ENCODE peak calls at places on chromosomes 7 and 10, in seven cellular contexts. One of them, this sample, is unnamed. For H3K4me1, the result is how much of the 10 kb centered on the place peaks cover.

GRCh38 chr7:35985126-35985754 is 167.8 kb upstream of the EEPD1 start:
- DNase-seq in HepG2: peak
- DNase-seq in HCT116: peak
- DNase-seq in GM12878: no peak
- DNase-seq in H1: peak
- DNase-seq in K562: peak
- DNase-seq in SK-N-SH: peak
- DNase-seq in this sample: no peak

GRCh38 chr7:232571-233455 is 40.4 kb downstream of the FAM20C start:
- DNase-seq in H1: no peak
- DNase-seq in GM12878: no peak
- DNase-seq in HepG2: no peak
- DNase-seq in HCT116: no peak
- DNase-seq in K562: no peak
- DNase-seq in SK-N-SH: no peak
- DNase-seq in this sample: no peak

GRCh38 chr10:43940898-43941777 is 292.5 kb upstream of the ZNF32 start:
- DNase-seq in H1: no peak
- DNase-seq in HepG2: no peak
- DNase-seq in HCT116: no peak
- DNase-seq in GM12878: no peak
- DNase-seq in SK-N-SH: no peak
- DNase-seq in K562: no peak
- DNase-seq in this sample: no peak

GRCh38 chr10:114504769-114505579 is 100.7 kb upstream of the AFAP1L2 start:
- DNase-seq in HepG2: peak
- DNase-seq in GM12878: no peak
- DNase-seq in H1: no peak
- DNase-seq in K562: no peak
- DNase-seq in HCT116: no peak
- DNase-seq in SK-N-SH: no peak
- DNase-seq in this sample: no peak

GRCh38 chr7:151756076-151756731 is 120.7 kb downstream of the PRKAG2 start:
- DNase-seq in HCT116: peak
- DNase-seq in H1: no peak
- DNase-seq in HepG2: no peak
- DNase-seq in GM12878: no peak
- DNase-seq in K562: no peak
- DNase-seq in SK-N-SH: no peak
- DNase-seq in this sample: no peak

GRCh38 chr7:48360574-48360973 is 189.3 kb downstream of the ABCA13 start:
- DNase-seq in SK-N-SH: no peak
- DNase-seq in HCT116: no peak
- DNase-seq in GM12878: no peak
- DNase-seq in K562: no peak
- DNase-seq in HepG2: no peak
- DNase-seq in H1: no peak
- DNase-seq in this sample: no peak

GRCh38 chr7:91239171-91239604 is 25.0 kb upstream of the FZD1 start:
- DNase-seq in GM12878: no peak
- DNase-seq in HCT116: no peak
- DNase-seq in HepG2: no peak
- DNase-seq in H1: no peak
- DNase-seq in K562: no peak
- DNase-seq in SK-N-SH: no peak
- DNase-seq in this sample: no peak

GRCh38 chr10:16828731-16829175 is 11.5 kb upstream of the RSU1 start:
- DNase-seq in H1: no peak
- DNase-seq in K562: no peak
- DNase-seq in HCT116: no peak
- DNase-seq in HepG2: no peak
- DNase-seq in SK-N-SH: no peak
- DNase-seq in GM12878: no peak
- DNase-seq in this sample: no peak

GRCh38 chr10:116247701-116248100 is 25.3 kb downstream of the GFRA1 start:
- DNase-seq in H1: no peak
- DNase-seq in HCT116: no peak
- DNase-seq in K562: no peak
- DNase-seq in HepG2: no peak
- DNase-seq in SK-N-SH: no peak
- DNase-seq in GM12878: no peak
- DNase-seq in this sample: no peak

DNA sequence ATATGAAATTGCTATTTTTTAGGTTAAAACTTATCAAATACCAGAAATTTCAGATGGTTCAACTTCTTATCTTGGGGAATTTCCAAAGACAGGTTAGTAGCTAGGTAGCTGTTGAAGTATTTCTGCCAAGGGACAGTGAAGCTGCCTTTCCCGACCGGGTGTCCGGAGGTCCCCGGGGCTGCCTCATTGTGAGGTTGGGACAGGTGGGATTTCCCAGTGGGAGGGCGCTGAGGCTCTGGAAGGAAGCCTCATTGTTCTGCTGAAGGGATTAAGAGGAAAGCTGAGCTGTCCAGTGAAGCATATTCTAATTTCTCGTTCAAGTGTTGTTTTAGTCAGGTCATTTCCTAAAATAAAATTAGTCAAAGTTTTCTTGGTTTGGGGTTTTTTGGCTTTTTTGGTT is 244.2 kb downstream of the MGMT start:
- DNase-seq in GM12878: no peak
- DNase-seq in HCT116: no peak
- DNase-seq in H1: peak
- DNase-seq in K562: no peak
- DNase-seq in SK-N-SH: no peak
- DNase-seq in HepG2: no peak
- DNase-seq in this sample: no peak
- H3K27ac ChIP-seq in GM12878: no peak
- H3K27ac ChIP-seq in HCT116: no peak
- H3K27ac ChIP-seq in H1: no peak
- H3K27ac ChIP-seq in K562: no peak
- H3K27ac ChIP-seq in SK-N-SH: no peak
- H3K27ac ChIP-seq in HepG2: no peak
- H3K27ac ChIP-seq in this sample: no peak

GRCh38 chr7:121024568-121025055 is 36.1 kb downstream of the CPED1 start:
- DNase-seq in SK-N-SH: no peak
- DNase-seq in HepG2: no peak
- DNase-seq in GM12878: no peak
- DNase-seq in H1: no peak
- DNase-seq in K562: no peak
- DNase-seq in HCT116: no peak
- DNase-seq in this sample: no peak

GRCh38 chr7:121021266-121021969 is 32.9 kb downstream of the CPED1 start:
- DNase-seq in GM12878: no peak
- DNase-seq in K562: no peak
- DNase-seq in HepG2: no peak
- DNase-seq in SK-N-SH: no peak
- DNase-seq in H1: no peak
- DNase-seq in HCT116: no peak
- DNase-seq in this sample: no peak

GRCh38 chr7:121026159-121026558 is 37.6 kb downstream of the CPED1 start:
- DNase-seq in GM12878: no peak
- DNase-seq in SK-N-SH: no peak
- DNase-seq in HepG2: no peak
- DNase-seq in H1: no peak
- DNase-seq in K562: no peak
- DNase-seq in HCT116: no peak
- DNase-seq in this sample: no peak

GRCh38 chr7:121023189-121023588 is 34.7 kb downstream of the CPED1 start:
- DNase-seq in H1: no peak
- DNase-seq in GM12878: no peak
- DNase-seq in HepG2: no peak
- DNase-seq in K562: no peak
- DNase-seq in SK-N-SH: no peak
- DNase-seq in HCT116: no peak
- DNase-seq in this sample: no peak

GRCh38 chr7:121023683-121024507 is 35.4 kb downstream of the CPED1 start:
- DNase-seq in HepG2: no peak
- DNase-seq in GM12878: no peak
- DNase-seq in K562: no peak
- DNase-seq in H1: no peak
- DNase-seq in SK-N-SH: no peak
- DNase-seq in HCT116: no peak
- DNase-seq in this sample: no peak
- H3K4me1 ChIP-seq in HepG2: under half
- H3K4me1 ChIP-seq in GM12878: under half
- H3K4me1 ChIP-seq in K562: under half
- H3K4me1 ChIP-seq in H1: under half
- H3K4me1 ChIP-seq in SK-N-SH: under half
- H3K4me1 ChIP-seq in HCT116: under half
- H3K4me1 ChIP-seq in this sample: under half

DNA sequence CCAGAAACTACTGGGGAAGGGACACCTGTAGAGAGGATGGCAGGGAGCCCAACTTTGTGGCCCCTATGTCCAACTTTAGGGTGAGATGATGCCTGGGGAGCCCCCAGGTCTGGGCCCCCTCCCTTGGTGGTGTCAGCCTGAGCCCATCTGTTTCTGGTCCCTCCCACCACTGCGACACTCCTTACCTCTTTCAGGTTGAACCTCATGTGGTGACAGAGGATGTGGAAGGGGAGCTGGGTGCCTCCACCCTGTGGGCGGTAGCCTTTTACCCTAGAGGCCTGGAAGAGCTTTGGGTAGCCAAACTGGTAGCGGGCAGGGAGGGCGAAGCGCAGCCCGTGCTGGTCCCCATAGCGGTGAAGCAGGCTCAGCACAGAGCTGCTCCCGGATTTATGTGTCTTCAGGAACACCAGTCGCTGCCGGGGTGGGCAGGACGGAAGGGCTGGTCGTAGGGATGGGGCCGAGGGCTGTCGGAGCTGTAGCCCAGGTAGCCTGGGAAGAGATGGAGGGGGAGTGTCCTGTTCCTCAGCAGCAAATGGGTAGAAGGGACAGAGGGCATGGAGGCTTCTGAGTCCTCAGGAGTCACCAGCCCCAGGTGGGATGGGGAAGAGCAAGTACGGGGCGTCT is 2.0 kb downstream of the GAL3ST4 start:
- DNase-seq in SK-N-SH: peak
- DNase-seq in HCT116: no peak
- DNase-seq in GM12878: no peak
- DNase-seq in K562: no peak
- DNase-seq in HepG2: no peak
- DNase-seq in H1: no peak
- DNase-seq in this sample: no peak
- TF ChIP-seq SIN3A in SK-N-SH: no peak
- TF ChIP-seq SIN3A in HCT116: no peak
- TF ChIP-seq SIN3A in GM12878: no peak
- TF ChIP-seq SIN3A in K562: no peak
- TF ChIP-seq SIN3A in HepG2: no peak
- TF ChIP-seq SIN3A in H1: no peak
- TF ChIP-seq SIN3A in this sample: no peak

DNA sequence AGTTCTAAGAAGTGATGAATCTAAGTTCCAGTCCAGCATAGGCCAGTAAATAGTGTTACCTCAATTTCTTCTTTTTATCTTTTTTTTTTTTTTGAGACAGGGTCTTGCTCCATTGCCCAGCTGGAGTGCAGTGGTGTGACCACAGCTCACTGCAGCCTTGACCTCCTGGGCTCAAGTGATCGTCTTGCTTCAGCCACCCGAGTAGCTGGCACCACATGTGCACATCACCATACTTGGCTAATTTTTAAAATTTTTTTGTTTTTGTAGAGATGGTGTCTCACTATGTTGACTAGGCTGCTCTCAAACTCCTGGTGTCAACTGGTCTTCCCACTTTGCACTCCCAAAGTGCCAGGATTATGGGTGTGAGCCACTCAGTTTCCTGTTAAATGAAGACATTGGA is 126.6 kb upstream of the LYZL2 start:
- DNase-seq in H1: no peak
- DNase-seq in K562: no peak
- DNase-seq in SK-N-SH: no peak
- DNase-seq in HepG2: no peak
- DNase-seq in GM12878: no peak
- DNase-seq in HCT116: no peak
- DNase-seq in this sample: no peak
- H3K27ac ChIP-seq in H1: no peak
- H3K27ac ChIP-seq in K562: no peak
- H3K27ac ChIP-seq in SK-N-SH: no peak
- H3K27ac ChIP-seq in HepG2: no peak
- H3K27ac ChIP-seq in GM12878: no peak
- H3K27ac ChIP-seq in HCT116: no peak
- H3K27ac ChIP-seq in this sample: no peak

This sample was measured in Panc1.